ENCODE peak calls at places on chromosomes 1 and 21, in five cellular contexts. C is heart left ventricle, Y is colonic mucosa, E is tibial nerve, P is left ventricle myocardium inferior. Q is an unnamed sample.

GRCh38 chr1:115112496-115113375 is 23.4 kb upstream of the TSPAN2 start:
- DNase-seq in E (no peak), P (no peak), Y (peak; percentile 39), C (peak; percentile 38), Q (peak; percentile 26)

GRCh38 chr1:214550339-214551051 is 907 bp downstream of the PTPN14 start:
- DNase-seq in Y (no peak), P (no peak), E (no peak), C (no peak), Q (no peak)

GRCh38 chr1:205775717-205776056 is 405 bp upstream of the RAB29 start:
- DNase-seq in E (no peak), P (no peak), Y (no peak), C (no peak), Q (peak; percentile 78)

GRCh38 chr1:40971962-40972361 is 7.5 kb upstream of the CTPS1 start:
- DNase-seq in P (no peak), C (no peak), Y (no peak), E (no peak), Q (no peak)

GRCh38 chr1:39261712-39262221 is 57.3 kb downstream of the MACF1 start:
- DNase-seq in C (no peak), P (no peak), Y (no peak), E (no peak), Q (peak; percentile 60)

GRCh38 chr1:32014937-32015363 is 1.3 kb downstream of the KHDRBS1 start:
- DNase-seq in Y (no peak), C (no peak), E (no peak), P (no peak), Q (peak; percentile 33)

GRCh38 chr21:42833439-42833815 is 45.9 kb downstream of the WDR4 start:
- DNase-seq in Y (peak; percentile 53), E (no peak), C (peak; percentile 16), P (no peak), Q (peak; percentile 12)

GRCh38 chr1:34125721-34126380 is 39.2 kb downstream of the CSMD2 start:
- DNase-seq in E (no peak), Y (no peak), C (no peak), P (no peak), Q (no peak)

GRCh38 chr1:214537219-214537618 is 14.2 kb downstream of the PTPN14 start:
- DNase-seq in P (no peak), Y (no peak), E (no peak), C (no peak), Q (peak; percentile 51)

GRCh38 chr1:39818482-39818881 is 29.8 kb upstream of the BMP8B start:
- DNase-seq in P (no peak), C (no peak), Y (peak; percentile 82), E (no peak), Q (no peak)

GRCh38 chr1:103120981-103121380 is 12.7 kb upstream of the COL11A1 start:
- DNase-seq in Y (no peak), P (no peak), E (no peak), C (no peak), Q (no peak)

GRCh38 chr1:106439475-106439874 is 617.0 kb upstream of the PRMT6 start:
- DNase-seq in Y (no peak), C (no peak), P (no peak), E (no peak), Q (no peak)

GRCh38 chr1:50774759-50775351 is 185.2 kb downstream of the FAF1 start:
- DNase-seq in Y (no peak), C (no peak), E (no peak), P (no peak), Q (peak; percentile 85)

GRCh38 chr1:25676488-25676887 is 59.9 kb downstream of the MAN1C1 start:
- DNase-seq in E (no peak), C (peak; percentile 39), Y (no peak), P (no peak), Q (no peak)

GRCh38 chr1:13462682-13463081 is 51.1 kb downstream of the LRRC38 start:
- DNase-seq in Y (no peak), P (no peak), C (no peak), E (no peak), Q (no peak)

GRCh38 chr1:156155760-156156495 is 2.5 kb downstream of the SEMA4A start:
- DNase-seq in Y (no peak), P (no peak), E (no peak), C (no peak), Q (no peak)

GRCh38 chr1:20194770-20195463 is 8.6 kb upstream of the PLA2G2C start:
- DNase-seq in C (peak; percentile 62), P (peak; percentile 65), E (peak; percentile 22), Y (peak; percentile 84), Q (peak; percentile 64)

GRCh38 chr1:9344426-9345200 is 51.9 kb downstream of the SPSB1 start:
- DNase-seq in P (no peak), Y (no peak), C (no peak), E (no peak), Q (no peak)

GRCh38 chr1:113452921-113453770 is 62.8 kb downstream of the MAGI3 start:
- DNase-seq in Y (peak; percentile 26), C (no peak), E (no peak), P (no peak), Q (peak; percentile 80)

GRCh38 chr1:206982216-206982615 is 12.0 kb upstream of the FCAMR start:
- DNase-seq in C (peak; percentile 35), E (no peak), P (peak; percentile 35), Y (peak; percentile 72), Q (peak; percentile 48)

GRCh38 chr1:94734963-94735899 is 84.9 kb upstream of the SLC44A3 start:
- DNase-seq in Y (peak; percentile 61), C (peak; percentile 28), P (peak; percentile 41), E (no peak), Q (peak; percentile 96)

GRCh38 chr1:43763497-43763973 is 56.2 kb downstream of the ST3GAL3 start:
- DNase-seq in P (peak; percentile 30), C (peak; percentile 67), Y (peak; percentile 80), E (peak; percentile 63), Q (peak; percentile 95)

GRCh38 chr1:161721738-161722343 is 497 bp downstream of the FCRLB start:
- DNase-seq in C (no peak), Y (no peak), P (no peak), E (no peak), Q (peak; percentile 78)

GRCh38 chr1:59089922-59090457 is 206.9 kb upstream of the FGGY start:
- DNase-seq in E (no peak), C (no peak), P (no peak), Y (peak; percentile 54), Q (no peak)

GRCh38 chr1:155976062-155976912 is 2.1 kb downstream of the ARHGEF2 start:
- DNase-seq in E (peak; percentile 47), P (peak; percentile 82), C (peak; percentile 81), Y (peak; percentile 73), Q (peak; percentile 66)

GRCh38 chr1:40003156-40004093 is 37.1 kb upstream of the CAP1 start:
- DNase-seq in E (no peak), C (no peak), P (no peak), Y (no peak), Q (no peak)

GRCh38 chr1:164466429-164466828 is 92.6 kb upstream of the PBX1 start:
- DNase-seq in E (no peak), Y (no peak), P (no peak), C (no peak), Q (no peak)

GRCh38 chr21:44931501-44932365 is 8.1 kb upstream of the SLX9 start:
- DNase-seq in E (no peak), P (peak; percentile 15), Y (no peak), C (no peak), Q (no peak)

GRCh38 chr1:97567000-97567749 is 353.7 kb downstream of the DPYD start:
- DNase-seq in P (no peak), Y (no peak), E (no peak), C (no peak), Q (peak; percentile 23)

GRCh38 chr1:40316595-40317393 is at the start of gene COL9A2:
- DNase-seq in Y (no peak), P (no peak), C (no peak), E (peak; percentile 46), Q (no peak)

GRCh38 chr1:185541861-185542260 is 192.3 kb upstream of the HMCN1 start:
- DNase-seq in C (no peak), P (no peak), Y (no peak), E (no peak), Q (peak; percentile 22)

GRCh38 chr1:91234181-91234580 is 170.5 kb downstream of the HFM1 start:
- DNase-seq in C (no peak), Y (no peak), P (no peak), E (no peak), Q (no peak)

GRCh38 chr1:22662318-22662717 is 9.3 kb downstream of the C1QB start:
- DNase-seq in C (no peak), E (no peak), P (peak; percentile 33), Y (no peak), Q (peak; percentile 23)

GRCh38 chr1:200901350-200901749 is 6.7 kb downstream of the INAVA start:
- DNase-seq in Y (no peak), C (no peak), P (no peak), E (no peak), Q (no peak)

GRCh38 chr1:159214149-159214760 is 9.6 kb downstream of the ACKR1 start:
- DNase-seq in Y (peak; percentile 25), E (no peak), C (no peak), P (no peak), Q (peak; percentile 58)

GRCh38 chr1:21292503-21292990 is 2.3 kb upstream of the ECE1 start:
- DNase-seq in Y (no peak), C (no peak), P (no peak), E (no peak), Q (no peak)
- H3K4me3 ChIP-seq in Y (no peak overlapping the region), C (no peak overlapping the region), P (no peak overlapping the region), E (no peak overlapping the region), Q (no peak overlapping the region)

GRCh38 chr1:11676386-11677103 is 4.4 kb downstream of the MAD2L2 start:
- DNase-seq in C (no peak), Y (no peak), E (no peak), P (no peak), Q (no peak)
- TF ChIP-seq CTCF in C (no peak), Y (no peak), E (no peak), P (no peak), Q (peak; percentile 17)

GRCh38 chr1:75791022-75791421 is 5.0 kb downstream of the RABGGTB start:
- DNase-seq in Y (no peak), P (no peak), E (no peak), C (no peak), Q (peak; percentile 56)

GRCh38 chr1:75785320-75785963 is 614 bp upstream of the RABGGTB start:
- DNase-seq in Y (no peak), P (no peak), E (no peak), C (no peak), Q (no peak)

GRCh38 chr1:75786901-75787455 is 922 bp downstream of the RABGGTB start:
- DNase-seq in E (no peak), Y (no peak), C (no peak), P (no peak), Q (no peak)

GRCh38 chr1:75785964-75786853 is at the start of gene RABGGTB:
- DNase-seq in C (peak; percentile 96), P (peak; percentile 93), E (peak; percentile 78), Y (peak; percentile 96), Q (peak; percentile 98)

DNA sequence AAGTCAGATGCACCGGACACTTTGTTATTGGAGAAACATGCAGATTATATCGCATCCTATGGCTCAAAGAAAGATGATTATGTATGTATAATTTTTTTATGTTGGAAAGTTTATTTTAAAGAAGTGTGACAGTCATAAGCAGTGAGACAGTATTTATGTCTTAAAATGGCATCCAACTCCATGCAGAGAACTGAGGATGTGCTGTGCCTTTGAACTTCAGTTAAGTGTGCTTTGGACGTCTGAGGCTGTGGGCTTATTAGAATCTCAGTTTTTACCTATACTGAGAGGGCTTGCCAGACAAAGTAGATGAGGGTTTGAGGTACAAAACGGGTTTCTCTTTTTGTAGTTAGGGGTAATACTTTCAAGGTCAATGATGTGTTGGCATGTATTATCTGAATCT is 1.5 kb downstream of the RABGGTB start:
- DNase-seq in C (no peak), E (no peak), P (no peak), Y (no peak), Q (no peak)
- H3K4me3 ChIP-seq in C (peak overlapping the region; percentile 78), E (peak overlapping the region; percentile 50), P (peak overlapping the region; percentile 87), Y (peak overlapping the region; percentile 44), Q (peak overlapping the region; percentile 64)

GRCh38 chr1:119896303-119896702 is at the start of gene ADAM30:
- DNase-seq in P (no peak), C (no peak), Y (no peak), E (no peak), Q (no peak)
- TF ChIP-seq CTCF in P (peak; percentile 26), C (no peak), Y (no peak), E (no peak), Q (peak; percentile 37)